ENCODE peak calls at places on chromosome 3, in four cellular contexts. Q is cardiac muscle cell, L is fibroblast of pulmonary artery, A is left ventricle myocardium inferior. G is an unnamed sample.

GRCh38 chr3:14137004-14137403 is 12.2 kb downstream of the TMEM43 start:
- DNase-seq in Q (peak; percentile 15), L (no peak), A (no peak), G (no peak)

GRCh38 chr3:180447156-180447555 is 154.8 kb upstream of the TTC14 start:
- DNase-seq in Q (no peak), L (peak; percentile 5), A (no peak), G (no peak)

GRCh38 chr3:62201438-62202035 is 171.8 kb downstream of the FEZF2 start:
- DNase-seq in Q (peak; percentile 46), L (peak; percentile 68), A (no peak), G (peak; percentile 23)

GRCh38 chr3:62188547-62189375 is 184.6 kb downstream of the FEZF2 start:
- DNase-seq in Q (peak; percentile 82), L (peak; percentile 86), A (peak; percentile 77), G (peak; percentile 81)

GRCh38 chr3:71444028-71444860 is 139.3 kb downstream of the FOXP1 start:
- DNase-seq in Q (no peak), L (peak; percentile 75), A (no peak), G (peak; percentile 74)

GRCh38 chr3:180421221-180421620 is 180.7 kb upstream of the TTC14 start:
- DNase-seq in Q (no peak), L (peak; percentile 59), A (no peak), G (no peak)

GRCh38 chr3:50256978-50257890 is 11.7 kb upstream of the SEMA3B start:
- DNase-seq in Q (peak; percentile 49), L (peak; percentile 51), A (no peak), G (peak; percentile 50)

GRCh38 chr3:71450162-71450561 is 133.4 kb downstream of the FOXP1 start:
- DNase-seq in Q (no peak), L (no peak), A (no peak), G (no peak)

GRCh38 chr3:77147836-77148578 is 108.1 kb downstream of the ROBO2 start:
- DNase-seq in Q (no peak), L (peak; percentile 1), A (no peak), G (peak; percentile 5)

GRCh38 chr3:50664959-50665602 is 9.6 kb upstream of the DOCK3 start:
- DNase-seq in Q (no peak), L (no peak), A (no peak), G (no peak)

GRCh38 chr3:194132465-194133358 is 3.2 kb upstream of the HES1 start:
- DNase-seq in Q (no peak), L (no peak), A (no peak), G (no peak)

GRCh38 chr3:127307431-127307830 is 19.6 kb upstream of the PRR20G start:
- DNase-seq in Q (no peak), L (no peak), A (no peak), G (no peak)

GRCh38 chr3:16480861-16481569 is 32.5 kb downstream of the RFTN1 start:
- DNase-seq in Q (no peak), L (peak; percentile 69), A (no peak), G (peak; percentile 46)

GRCh38 chr3:124982855-124983254 is 48.3 kb upstream of the MUC13 start:
- DNase-seq in Q (no peak), L (no peak), A (no peak), G (no peak)

GRCh38 chr3:124985358-124985757 is 50.8 kb upstream of the MUC13 start:
- DNase-seq in Q (no peak), L (peak; percentile 86), A (no peak), G (peak; percentile 33)

GRCh38 chr3:124978627-124979026 is 44.1 kb upstream of the MUC13 start:
- DNase-seq in Q (no peak), L (no peak), A (no peak), G (no peak)

GRCh38 chr3:124984754-124985153 is 50.2 kb upstream of the MUC13 start:
- DNase-seq in Q (no peak), L (no peak), A (no peak), G (no peak)

DNA sequence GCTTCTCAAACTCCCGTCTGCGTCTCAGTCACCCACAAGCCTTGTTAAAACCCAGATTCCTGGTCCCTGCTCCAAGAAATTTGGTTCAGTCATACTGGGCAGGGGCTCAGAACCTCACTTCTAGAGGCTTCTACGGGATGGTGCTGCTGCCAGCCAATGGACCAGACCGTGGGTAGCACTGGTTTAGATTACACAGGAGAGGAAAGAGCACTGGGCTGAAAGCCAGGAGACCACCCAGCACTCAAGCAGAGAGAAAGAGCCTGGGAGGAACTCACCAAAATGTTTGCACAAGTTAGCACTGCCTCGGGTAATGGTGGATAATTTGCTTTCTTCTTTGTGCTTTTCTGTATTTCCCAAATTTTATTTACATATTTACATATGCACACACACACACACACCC is 46.9 kb upstream of the MUC13 start:
- DNase-seq in Q (no peak), L (no peak), A (no peak), G (no peak)
- TF ChIP-seq CTCF in Q (no peak), L (no peak), A (no peak), G (no peak)

GRCh38 chr3:1578105-1578833 is 485.4 kb downstream of the CNTN6 start:
- DNase-seq in Q (no peak), L (peak; percentile 3), A (no peak), G (no peak)
- H3K4me3 ChIP-seq in Q (no peak overlapping the region), L (no peak overlapping the region), A (no peak overlapping the region), G (no peak overlapping the region)

GRCh38 chr3:144552642-144553041 is 581.0 kb downstream of the DIPK2A start:
- DNase-seq in Q (no peak), L (no peak), A (no peak), G (no peak)
- TF ChIP-seq CTCF in Q (no peak), L (no peak), A (no peak), G (no peak)

DNA sequence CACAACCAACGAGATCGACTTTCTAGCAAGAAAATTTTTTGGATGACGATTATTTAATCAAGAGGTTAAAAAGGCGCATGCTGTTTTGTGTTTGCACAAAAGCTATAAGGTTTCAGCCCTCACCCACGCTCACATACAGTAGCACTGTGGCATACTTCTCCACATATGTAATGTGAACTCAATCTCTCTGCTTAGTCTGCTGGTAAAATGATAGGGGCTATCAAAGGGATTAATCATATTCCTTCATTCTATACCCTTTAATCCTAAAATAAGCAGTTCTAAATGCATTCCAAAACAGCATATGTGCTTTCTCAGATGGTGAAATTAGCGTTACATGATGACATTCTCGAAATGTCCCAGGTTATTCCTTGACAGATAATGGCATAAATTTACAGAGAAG is 196.9 kb upstream of the PRICKLE2 start:
- DNase-seq in Q (no peak), L (no peak), A (no peak), G (no peak)
- H3K4me3 ChIP-seq in Q (no peak overlapping the region), L (no peak overlapping the region), A (no peak overlapping the region), G (no peak overlapping the region)

GRCh38 chr3:192188218-192188835 is 539.0 kb downstream of the FGF12 start:
- DNase-seq in Q (peak; percentile 78), L (peak; percentile 27), A (peak; percentile 32), G (peak; percentile 52)
- TF ChIP-seq CTCF in Q (peak; percentile 56), L (peak; percentile 48), A (peak; percentile 66), G (peak; percentile 69)

GRCh38 chr3:8499181-8499611 is 2.4 kb upstream of the LMCD1 start:
- DNase-seq in Q (no peak), L (peak; percentile 74), A (no peak), G (peak; percentile 72)

GRCh38 chr3:8501388-8502131 is at the start of gene LMCD1:
- DNase-seq in Q (peak; percentile 98), L (peak; percentile 97), A (peak; percentile 96), G (peak; percentile 98)

GRCh38 chr3:8500966-8501365 is 657 bp upstream of the LMCD1 start:
- DNase-seq in Q (no peak), L (no peak), A (no peak), G (no peak)

GRCh38 chr3:8497582-8497981 is 4.0 kb upstream of the LMCD1 start:
- DNase-seq in Q (no peak), L (no peak), A (no peak), G (no peak)

DNA sequence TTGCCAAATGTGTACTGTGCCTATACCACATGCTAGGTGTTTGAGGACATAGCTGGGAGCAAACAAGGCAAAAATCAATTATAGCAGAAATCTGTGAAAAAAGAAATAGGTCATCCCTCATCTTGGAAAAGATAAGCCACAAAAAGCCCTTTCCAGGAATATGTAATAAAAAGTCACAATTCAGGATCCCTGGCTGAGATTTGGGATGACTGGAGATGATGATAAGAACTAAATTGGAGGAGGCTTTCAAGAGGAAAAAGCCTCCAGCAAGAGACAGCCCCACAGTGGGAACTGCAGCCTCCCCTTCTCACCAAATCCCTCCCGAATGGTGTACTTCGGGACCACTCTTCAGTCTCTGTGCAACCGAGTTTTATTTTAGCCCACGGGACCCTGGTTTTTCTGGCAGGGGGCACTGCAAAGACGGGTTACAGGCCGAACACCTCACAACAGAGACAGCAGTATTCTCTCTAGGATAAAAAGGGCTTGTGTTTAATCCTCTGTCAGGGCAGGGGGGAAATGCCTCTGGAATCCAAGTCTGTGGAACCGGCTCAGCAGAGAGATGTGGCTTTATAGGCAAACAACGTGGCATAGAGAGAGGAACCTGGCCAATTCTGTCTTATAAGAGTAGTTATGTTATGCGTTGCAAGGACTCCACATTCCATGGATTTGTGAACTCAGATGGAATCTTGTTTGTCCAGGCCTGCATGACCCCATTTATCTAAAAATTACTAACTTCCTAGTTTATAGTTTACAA is 1.2 kb upstream of the LMCD1 start:
- DNase-seq in Q (peak; percentile 19), L (peak; percentile 61), A (no peak), G (peak; percentile 62)
- H3K4me3 ChIP-seq in Q (no peak overlapping the region), L (no peak overlapping the region), A (peak overlapping the region; percentile 67), G (no peak overlapping the region)

GRCh38 chr3:145639880-145640279 is 521.1 kb downstream of the PLOD2 start:
- DNase-seq in Q (no peak), L (no peak), A (no peak), G (no peak)
- TF ChIP-seq CTCF in Q (no peak), L (no peak), A (no peak), G (no peak)

GRCh38 chr3:25428003-25428861 is at the start of gene RARB:
- DNase-seq in Q (peak; percentile 93), L (peak; percentile 96), A (peak; percentile 68), G (peak; percentile 97)
- H3K4me3 ChIP-seq in Q (peak within 1 kb of the TSS; percentile 81), L (peak within 1 kb of the TSS; percentile 70), A (peak within 1 kb of the TSS; percentile 83), G (peak within 1 kb of the TSS; percentile 47)

GRCh38 chr3:133591271-133591742 is 17.8 kb downstream of the CDV3 start:
- DNase-seq in Q (no peak), L (peak; percentile 75), A (no peak), G (peak; percentile 54)
- TF ChIP-seq CTCF in Q (no peak), L (no peak), A (no peak), G (no peak)